ENCODE peak calls at places on chromosomes 16 and 17, in ten cellular contexts. D, F, S, R, J, C, W, Y, O and V are unnamed samples.

GRCh38 chr17:39231587-39232551 is 6.1 kb upstream of the STAC2 start:
- DNase-seq in D (peak), F (peak), S (peak), R (no peak), J (no peak), C (no peak), W (no peak), Y (peak), O (peak), V (peak)

GRCh38 chr16:67397812-67398545 is 4.7 kb upstream of the TPPP3 start:
- DNase-seq in D (no peak), F (no peak), S (no peak), R (no peak), J (no peak), C (no peak), W (no peak), Y (no peak), O (no peak), V (no peak)

GRCh38 chr17:58677204-58677880 is 14.5 kb downstream of the TEX14 start:
- DNase-seq in D (no peak), F (no peak), S (no peak), R (no peak), J (no peak), C (no peak), W (no peak), Y (no peak), O (peak), V (peak)

GRCh38 chr16:9526791-9527190 is 435.3 kb downstream of the HAPSTR1 start:
- DNase-seq in D (no peak), F (no peak), S (no peak), R (no peak), J (no peak), C (no peak), W (no peak), Y (peak), O (no peak), V (no peak)

GRCh38 chr17:31882571-31882970 is 18.9 kb downstream of the UTP6 start:
- DNase-seq in D (no peak), F (no peak), S (no peak), R (no peak), J (no peak), C (no peak), W (no peak), Y (no peak), O (no peak), V (no peak)

GRCh38 chr17:66849136-66849655 is 14.3 kb downstream of the CACNG5 start:
- DNase-seq in D (no peak), F (no peak), S (no peak), R (no peak), J (no peak), C (no peak), W (no peak), Y (no peak), O (no peak), V (no peak)

GRCh38 chr17:69654981-69655581 is 240.6 kb downstream of the MAP2K6 start:
- DNase-seq in D (no peak), F (no peak), S (no peak), R (no peak), J (no peak), C (no peak), W (no peak), Y (no peak), O (peak), V (no peak)

GRCh38 chr16:30893082-30893743 is 664 bp downstream of the BCL7C start:
- DNase-seq in D (no peak), F (no peak), S (peak), R (no peak), J (no peak), C (peak), W (no peak), Y (peak), O (no peak), V (peak)

GRCh38 chr16:84526794-84527485 is 22.5 kb upstream of the MEAK7 start:
- DNase-seq in D (peak), F (peak), S (no peak), R (no peak), J (no peak), C (peak), W (no peak), Y (no peak), O (peak), V (no peak)

GRCh38 chr16:50269769-50270509 is 3.6 kb downstream of the ADCY7 start:
- DNase-seq in D (no peak), F (no peak), S (no peak), R (no peak), J (no peak), C (peak), W (no peak), Y (no peak), O (no peak), V (no peak)

GRCh38 chr17:50604470-50604869 is 30.2 kb upstream of the ABCC3 start:
- DNase-seq in D (peak), F (peak), S (peak), R (no peak), J (no peak), C (no peak), W (peak), Y (peak), O (peak), V (no peak)

GRCh38 chr17:37664214-37664613 is 21.0 kb upstream of the DDX52 start:
- DNase-seq in D (no peak), F (no peak), S (no peak), R (no peak), J (no peak), C (no peak), W (no peak), Y (no peak), O (no peak), V (no peak)

GRCh38 chr16:12395266-12395665 is 408.4 kb downstream of the CPPED1 start:
- DNase-seq in D (no peak), F (no peak), S (no peak), R (no peak), J (no peak), C (no peak), W (no peak), Y (no peak), O (no peak), V (no peak)

GRCh38 chr17:4944163-4944553 is 4.1 kb downstream of the RNF167 start:
- DNase-seq in D (no peak), F (no peak), S (no peak), R (no peak), J (no peak), C (peak), W (no peak), Y (no peak), O (no peak), V (peak)

DNA sequence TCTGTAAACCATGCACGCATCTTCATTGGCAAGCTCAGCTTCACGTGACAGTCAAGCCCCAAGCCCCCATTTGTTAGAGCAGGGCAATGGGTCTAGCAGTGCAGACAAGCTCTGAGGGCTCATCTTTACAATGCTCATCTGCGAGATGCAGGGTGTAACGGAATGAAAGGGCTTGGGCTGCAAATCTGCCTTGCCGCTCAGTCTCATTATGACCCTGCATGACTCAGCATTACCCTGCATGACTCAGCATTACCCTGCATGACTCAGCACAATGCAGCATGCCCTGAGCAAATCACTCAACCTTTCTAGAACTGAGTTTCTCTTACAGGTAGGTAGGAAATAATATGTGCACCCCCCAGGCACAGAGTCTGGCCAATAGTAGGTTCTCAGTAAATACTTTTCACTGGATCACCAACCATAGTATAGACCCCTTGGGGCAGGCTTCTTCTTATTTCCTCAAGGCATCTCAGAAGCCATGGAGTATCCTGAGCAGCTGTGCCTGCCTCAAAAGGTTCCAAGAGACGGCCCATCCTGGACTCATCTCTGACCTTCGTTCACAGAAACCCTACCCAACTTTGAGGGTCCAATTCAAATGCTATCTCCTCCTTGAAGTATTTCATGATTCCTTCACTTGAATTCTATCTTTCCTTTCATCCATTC is 391.3 kb upstream of the CDH5 start:
- DNase-seq in D (no peak), F (no peak), S (no peak), R (no peak), J (peak), C (no peak), W (no peak), Y (peak), O (peak), V (peak)
- TF ChIP-seq CTCF in D (no peak), F (no peak), S (no peak), R (no peak), J (no peak), C (no peak), W (no peak), Y (no peak), O (no peak), V (no peak)

GRCh38 chr17:2416010-2416734 is 15.3 kb upstream of the MNT start:
- DNase-seq in D (peak), F (peak), S (peak), R (peak), J (no peak), C (peak), W (peak), Y (peak), O (peak), V (peak)

GRCh38 chr17:2414665-2415064 is 13.8 kb upstream of the MNT start:
- DNase-seq in D (no peak), F (no peak), S (no peak), R (no peak), J (no peak), C (no peak), W (no peak), Y (no peak), O (no peak), V (no peak)

GRCh38 chr17:2415081-2415480 is 14.2 kb upstream of the MNT start:
- DNase-seq in D (no peak), F (no peak), S (no peak), R (no peak), J (no peak), C (no peak), W (no peak), Y (no peak), O (no peak), V (no peak)

GRCh38 chr17:2410951-2411350 is 10.1 kb upstream of the MNT start:
- DNase-seq in D (no peak), F (no peak), S (no peak), R (no peak), J (no peak), C (no peak), W (no peak), Y (no peak), O (no peak), V (no peak)

DNA sequence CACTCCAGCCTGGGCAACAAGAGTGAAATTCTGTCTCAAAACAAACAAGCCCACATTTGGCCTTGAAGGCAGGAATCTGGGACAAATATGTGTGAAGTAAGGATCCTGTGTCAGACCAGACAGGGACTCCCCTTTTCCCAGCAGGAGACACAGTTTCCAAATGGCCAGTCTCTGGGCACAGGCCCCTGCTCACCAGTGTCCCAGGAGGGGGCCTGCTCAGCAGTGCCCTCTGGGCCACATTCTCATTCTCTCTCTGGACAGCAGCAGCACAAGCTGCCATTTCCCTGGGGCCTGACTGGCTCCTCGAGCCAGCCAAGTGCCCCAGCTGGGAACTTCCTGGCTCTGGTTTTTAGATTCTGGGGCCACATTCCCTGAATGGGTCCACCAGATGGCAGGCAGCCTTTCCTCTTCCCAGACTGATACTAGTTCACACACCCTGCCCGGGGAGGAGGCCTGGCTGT is 11.7 kb upstream of the MNT start:
- DNase-seq in D (no peak), F (no peak), S (peak), R (no peak), J (no peak), C (no peak), W (no peak), Y (peak), O (peak), V (no peak)
- TF ChIP-seq CTCF in D (no peak), F (no peak), S (peak), R (no peak), J (no peak), C (no peak), W (peak), Y (no peak), O (peak), V (no peak)

GRCh38 chr17:40561871-40562611 is 3.2 kb downstream of the CCR7 start:
- DNase-seq in D (no peak), F (no peak), S (peak), R (no peak), J (no peak), C (no peak), W (no peak), Y (peak), O (no peak), V (peak)

GRCh38 chr17:40561294-40561870 is 3.9 kb downstream of the CCR7 start:
- DNase-seq in D (no peak), F (no peak), S (no peak), R (no peak), J (no peak), C (no peak), W (no peak), Y (no peak), O (no peak), V (peak)

GRCh38 chr17:40559016-40559853 is 6.0 kb downstream of the CCR7 start:
- DNase-seq in D (peak), F (no peak), S (peak), R (no peak), J (no peak), C (no peak), W (no peak), Y (peak), O (no peak), V (peak)

GRCh38 chr17:40559954-40560591 is 5.2 kb downstream of the CCR7 start:
- DNase-seq in D (peak), F (peak), S (peak), R (peak), J (peak), C (peak), W (peak), Y (peak), O (peak), V (peak)

GRCh38 chr17:40560592-40561293 is 4.5 kb downstream of the CCR7 start:
- DNase-seq in D (no peak), F (no peak), S (peak), R (no peak), J (no peak), C (no peak), W (no peak), Y (peak), O (no peak), V (peak)
- TF ChIP-seq CTCF in D (no peak), F (no peak), S (no peak), R (no peak), J (no peak), C (no peak), W (peak), Y (no peak), O (no peak), V (no peak)

GRCh38 chr16:55494994-55495421 is 13.9 kb upstream of the LPCAT2 start:
- DNase-seq in D (peak), F (no peak), S (peak), R (peak), J (no peak), C (no peak), W (peak), Y (no peak), O (peak), V (no peak)
- TF ChIP-seq CTCF in D (peak), F (peak), S (peak), R (no peak), J (peak), C (no peak), W (peak), Y (no peak), O (no peak), V (no peak)

GRCh38 chr16:81730090-81731051 is 48.7 kb upstream of the PLCG2 start:
- DNase-seq in D (peak), F (peak), S (peak), R (peak), J (peak), C (peak), W (peak), Y (peak), O (peak), V (peak)
- TF ChIP-seq CTCF in D (peak), F (peak), S (peak), R (no peak), J (peak), C (peak), W (peak), Y (peak), O (peak), V (peak)

GRCh38 chr16:75252049-75252864 is 833 bp upstream of the BCAR1 start:
- DNase-seq in D (peak), F (peak), S (peak), R (no peak), J (no peak), C (peak), W (no peak), Y (no peak), O (no peak), V (no peak)

GRCh38 chr16:75252946-75253911 is 1.8 kb upstream of the BCAR1 start:
- DNase-seq in D (peak), F (no peak), S (peak), R (no peak), J (no peak), C (peak), W (no peak), Y (peak), O (peak), V (no peak)

GRCh38 chr16:75250089-75250808 is 1.2 kb downstream of the BCAR1 start:
- DNase-seq in D (peak), F (peak), S (peak), R (no peak), J (no peak), C (peak), W (no peak), Y (peak), O (no peak), V (no peak)

GRCh38 chr16:75250809-75251279 is 580 bp downstream of the BCAR1 start:
- DNase-seq in D (peak), F (peak), S (peak), R (no peak), J (no peak), C (peak), W (no peak), Y (no peak), O (no peak), V (no peak)

GRCh38 chr16:75251280-75252048 is at the start of gene BCAR1:
- DNase-seq in D (peak), F (peak), S (peak), R (peak), J (no peak), C (peak), W (peak), Y (peak), O (peak), V (peak)
- TF ChIP-seq CTCF in D (peak), F (peak), S (peak), R (no peak), J (peak), C (no peak), W (peak), Y (no peak), O (no peak), V (peak)